ENCODE peak calls at places on chromosomes 3 and 15, in six cellular contexts. R is keratinocyte; E is SJSA1; P is CD8-positive, alpha-beta memory T cell; O is esophagus squamous epithelium; Z is endothelial cell of umbilical vein. T is an unnamed sample. For H3K27me3, the result is how much of the 10 kb centered on the place peaks cover.

GRCh38 chr3:43285644-43286043 is 696 bp upstream of the SNRK start:
- DNase-seq in O (no peak), R (no peak), Z (no peak), E (no peak), P (no peak), T (no peak)

GRCh38 chr15:89668174-89668573 is 11.0 kb downstream of the PLIN1 start:
- DNase-seq in O (no peak), P (no peak), R (no peak), Z (no peak), E (no peak), T (no peak)

GRCh38 chr15:29003446-29004233 is 117.9 kb downstream of the APBA2 start:
- DNase-seq in R (no peak), O (no peak), P (no peak), Z (no peak), E (no peak), T (no peak)

GRCh38 chr15:74399511-74400312 is 32.3 kb upstream of the CYP11A1 start:
- DNase-seq in E (no peak), R (no peak), Z (no peak), P (no peak), O (no peak), T (no peak)

GRCh38 chr3:150317469-150317868 is 90.6 kb upstream of the TSC22D2 start:
- DNase-seq in O (no peak), E (no peak), R (no peak), Z (no peak), P (no peak), T (peak)

GRCh38 chr3:46280105-46280797 is 38.0 kb downstream of the CCR3 start:
- DNase-seq in Z (no peak), O (no peak), R (peak), P (peak), E (no peak), T (no peak)

GRCh38 chr3:126431103-126431534 is 36.4 kb downstream of the CFAP100 start:
- DNase-seq in O (no peak), R (no peak), Z (no peak), E (no peak), P (no peak), T (no peak)

GRCh38 chr3:149621218-149622005 is 36.4 kb downstream of the WWTR1 start:
- DNase-seq in P (no peak), E (peak), R (no peak), O (no peak), Z (peak), T (no peak)

GRCh38 chr15:88843334-88843733 is 40.1 kb downstream of the ACAN start:
- DNase-seq in E (no peak), O (no peak), Z (no peak), P (no peak), R (no peak), T (no peak)

GRCh38 chr15:99928429-99928981 is 195.3 kb upstream of the LYSMD4 start:
- DNase-seq in E (peak), R (no peak), Z (peak), O (peak), P (peak), T (no peak)

GRCh38 chr3:157282261-157283191 is 122.6 kb upstream of the CCNL1 start:
- DNase-seq in P (no peak), O (no peak), R (peak), Z (peak), E (no peak), T (no peak)

GRCh38 chr3:99686955-99687612 is 48.7 kb downstream of the COL8A1 start:
- DNase-seq in O (no peak), E (peak), P (no peak), Z (peak), R (no peak), T (peak)

GRCh38 chr3:191774485-191774884 is 313.5 kb downstream of the PYDC2 start:
- DNase-seq in O (no peak), Z (no peak), R (no peak), P (no peak), E (no peak), T (no peak)

GRCh38 chr3:47283193-47283537 is 421 bp downstream of the KLHL18 start:
- DNase-seq in R (no peak), Z (peak), P (no peak), O (no peak), E (no peak), T (no peak)

GRCh38 chr3:24133942-24134341 is 188.9 kb downstream of the NR1D2 start:
- DNase-seq in O (no peak), R (no peak), P (no peak), E (no peak), Z (no peak), T (no peak)

GRCh38 chr3:169748670-169749069 is 16.2 kb downstream of the TERC start:
- DNase-seq in Z (no peak), P (no peak), O (no peak), E (no peak), R (peak), T (no peak)
- H3K27me3 ChIP-seq in Z (under half), P (under half), O (under half), E (under half), R (under half), T (under half)

GRCh38 chr3:141050913-141051632 is at the start of gene SPSB4:
- DNase-seq in O (no peak), R (no peak), Z (peak), P (no peak), E (peak), T (no peak)
- H3K27me3 ChIP-seq in O (under half), R (half or more), Z (under half), P (under half), E (under half), T (half or more)

DNA sequence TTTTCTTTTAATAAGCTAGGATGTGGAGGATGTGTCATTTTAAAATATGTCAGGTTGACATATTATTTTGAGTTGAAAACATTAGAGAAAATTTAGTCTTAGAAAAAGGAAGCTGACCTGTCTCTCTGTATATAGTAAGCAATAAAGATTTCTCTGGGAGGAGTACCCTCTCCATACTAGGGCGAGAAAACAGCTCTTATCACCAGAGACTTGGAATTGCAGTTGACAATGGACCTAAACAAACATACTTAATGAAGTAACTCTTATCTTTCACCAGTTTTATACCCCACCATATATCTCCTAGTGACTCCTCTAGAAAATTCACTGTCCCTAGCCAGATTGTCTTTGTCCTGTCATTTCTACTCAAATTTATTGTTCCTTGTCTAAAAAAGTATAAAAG is 7.2 kb upstream of the GATM start:
- DNase-seq in R (no peak), Z (no peak), E (no peak), O (no peak), P (no peak), T (no peak)
- H3K27me3 ChIP-seq in R (under half), Z (half or more), E (half or more), O (under half), P (under half), T (under half)

DNA sequence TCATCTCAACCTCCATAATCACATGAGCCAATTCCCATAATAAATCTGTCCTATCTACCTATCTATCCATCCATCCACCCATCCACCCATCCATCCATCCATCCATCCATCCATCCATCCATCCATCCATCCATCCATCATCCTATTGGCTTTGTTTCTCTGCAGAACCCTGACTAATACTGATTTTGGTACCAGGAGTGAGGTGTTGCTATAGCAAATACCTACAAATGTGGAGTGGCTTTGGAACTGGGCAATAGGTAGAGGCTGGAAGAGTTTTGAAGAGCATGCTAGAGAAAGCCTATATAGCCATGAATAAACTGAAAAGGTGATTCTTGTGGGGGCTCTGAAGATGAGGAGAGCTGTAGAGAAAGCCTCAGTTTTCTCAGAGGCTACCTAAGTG is 88.7 kb upstream of the ANKRD28 start:
- DNase-seq in R (no peak), P (no peak), Z (no peak), O (no peak), E (no peak), T (no peak)
- H3K27me3 ChIP-seq in R (under half), P (under half), Z (under half), O (under half), E (under half), T (under half)

DNA sequence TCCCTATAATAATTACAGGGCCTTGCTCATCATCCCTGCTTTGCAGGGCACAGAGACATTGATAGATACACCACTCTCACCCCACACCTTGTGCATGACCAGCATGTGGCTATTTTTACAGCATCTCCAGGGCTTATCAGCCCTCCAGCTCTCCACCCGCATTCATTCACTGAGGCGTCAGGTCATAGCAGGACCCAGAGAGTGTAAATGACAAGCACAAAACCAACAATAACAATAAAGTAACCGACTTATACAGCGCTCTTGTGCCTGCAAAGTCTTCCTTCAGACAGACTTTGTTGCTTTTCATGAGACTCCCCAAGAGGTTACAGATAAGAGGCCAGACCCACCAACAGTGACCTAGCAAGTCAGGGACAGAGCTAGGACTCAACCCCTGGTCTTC is 80.7 kb downstream of the TLE3 start:
- DNase-seq in P (no peak), R (no peak), E (no peak), Z (no peak), O (no peak), T (no peak)
- H3K27me3 ChIP-seq in P (under half), R (half or more), E (under half), Z (under half), O (under half), T (under half)

GRCh38 chr15:39431371-39431770 is 149.5 kb upstream of the THBS1 start:
- DNase-seq in R (no peak), E (no peak), O (no peak), Z (no peak), P (no peak), T (no peak)
- H3K27me3 ChIP-seq in R (under half), E (under half), O (under half), Z (under half), P (under half), T (under half)

DNA sequence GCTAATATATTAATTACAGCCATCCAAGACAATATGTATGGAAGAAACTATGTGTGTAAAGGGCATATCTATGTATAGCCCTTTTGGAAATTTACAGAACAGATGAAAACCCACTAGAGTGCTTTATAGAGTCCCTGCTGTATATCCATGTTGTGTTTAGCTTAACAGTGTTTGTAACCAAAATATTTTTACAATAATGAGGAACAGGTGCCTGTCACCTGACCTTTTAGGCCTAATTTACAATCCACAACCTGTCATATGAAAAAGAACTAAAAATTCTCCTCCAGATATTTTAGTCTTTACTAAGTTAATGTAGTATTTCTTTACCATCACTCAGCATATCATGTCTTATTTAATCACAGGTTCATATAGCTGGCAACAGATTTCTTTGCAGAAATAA is 16.4 kb upstream of the SATB1 start:
- DNase-seq in E (no peak), O (no peak), Z (no peak), P (no peak), R (no peak), T (no peak)
- H3K27me3 ChIP-seq in E (under half), O (under half), Z (half or more), P (under half), R (under half), T (under half)

GRCh38 chr15:41504751-41505492 is 8.7 kb downstream of the LTK start:
- DNase-seq in O (no peak), Z (no peak), E (no peak), R (no peak), P (no peak), T (no peak)
- H3K27me3 ChIP-seq in O (under half), Z (under half), E (under half), R (half or more), P (under half), T (under half)

GRCh38 chr3:170496026-170496867 is 77.6 kb downstream of the CLDN11 start:
- DNase-seq in O (no peak), P (no peak), R (no peak), Z (no peak), E (no peak), T (no peak)
- H3K27me3 ChIP-seq in O (under half), P (under half), R (under half), Z (under half), E (under half), T (under half)

DNA sequence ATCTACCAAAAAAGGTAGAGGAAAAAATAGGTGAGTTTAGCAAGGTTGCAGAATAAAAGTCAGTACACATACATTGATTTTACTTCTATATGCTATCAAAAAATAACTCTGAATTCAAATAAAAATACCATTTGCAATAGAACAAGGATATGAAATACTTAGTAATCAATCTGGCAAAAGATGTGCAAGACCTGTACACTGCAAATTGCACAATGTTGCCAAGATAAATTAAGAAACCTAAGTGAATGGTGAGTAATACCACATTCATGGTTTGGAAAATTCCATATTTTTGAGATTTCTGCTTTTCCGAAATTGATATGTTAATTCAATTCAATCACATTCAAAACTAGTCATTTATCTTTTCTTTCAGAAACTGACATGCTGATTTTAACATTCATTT is 464.8 kb downstream of the EPHA3 start:
- DNase-seq in E (no peak), O (no peak), R (no peak), P (no peak), Z (no peak), T (no peak)
- H3K27me3 ChIP-seq in E (under half), O (under half), R (under half), P (under half), Z (under half), T (under half)